ENCODE peak calls at places on chromosome 19, in ten cellular contexts. M is cardiac fibroblast, X is IMR-90, K is ovary, I is astrocyte, Z is bronchial epithelial cell, B is body of pancreas, D is mucosa of descending colon, Y is fibroblast of the aortic adventitia, N is mammary epithelial cell. F is an unnamed sample.

GRCh38 chr19:28292822-28293500 is 920.0 kb downstream of the UQCRFS1 start:
- DNase-seq in N (peak), K (no peak), Z (no peak), D (no peak), B (no peak), X (no peak), M (no peak), Y (no peak), I (no peak), F (no peak)

GRCh38 chr19:45729774-45730388 is 815 bp downstream of the FBXO46 start:
- DNase-seq in I (no peak), K (no peak), X (no peak), B (peak), Z (peak), D (no peak), N (peak), M (peak), Y (no peak), F (peak)

GRCh38 chr19:45782820-45783785 is 813 bp upstream of the DMPK start:
- DNase-seq in D (no peak), M (peak), I (peak), N (peak), K (peak), Z (no peak), X (peak), Y (peak), B (no peak), F (peak)

GRCh38 chr19:23571175-23571574 is 115.8 kb downstream of the ZNF675 start:
- DNase-seq in I (no peak), M (no peak), X (no peak), N (no peak), K (no peak), Z (no peak), Y (no peak), B (no peak), D (no peak), F (no peak)

GRCh38 chr19:47778089-47778953 is at the start of gene SELENOW:
- DNase-seq in K (peak), Z (peak), Y (peak), N (peak), I (peak), B (peak), D (peak), M (peak), X (peak), F (peak)

GRCh38 chr19:33050110-33050509 is 14.6 kb downstream of the RHPN2 start:
- DNase-seq in K (no peak), X (no peak), Y (no peak), M (no peak), Z (no peak), B (no peak), N (no peak), D (no peak), I (no peak), F (no peak)

GRCh38 chr19:7897289-7897688 is 6.4 kb upstream of the MAP2K7 start:
- DNase-seq in Y (no peak), X (no peak), Z (no peak), I (no peak), D (no peak), N (no peak), B (no peak), K (no peak), M (no peak), F (no peak)

GRCh38 chr19:43950834-43951626 is at the start of gene ZNF221:
- DNase-seq in B (peak), N (peak), Z (peak), X (peak), M (peak), I (peak), K (peak), D (peak), Y (peak), F (peak)

GRCh38 chr19:1362385-1363257 is 21.1 kb upstream of the NDUFS7 start:
- DNase-seq in X (no peak), Y (no peak), I (no peak), D (no peak), Z (no peak), M (no peak), K (no peak), N (no peak), B (no peak), F (no peak)

GRCh38 chr19:46718157-46718933 is 1.4 kb upstream of the PRKD2 start:
- DNase-seq in B (peak), Z (peak), D (peak), Y (no peak), M (no peak), K (no peak), N (no peak), X (no peak), I (no peak), F (no peak)

GRCh38 chr19:34217952-34218817 is 36.2 kb upstream of the GARRE1 start:
- DNase-seq in Z (peak), M (peak), B (peak), D (peak), X (peak), I (peak), N (peak), K (no peak), Y (peak), F (peak)

GRCh38 chr19:16328824-16329482 is 4.3 kb downstream of the KLF2 start:
- DNase-seq in K (no peak), M (peak), B (no peak), I (no peak), Z (no peak), N (no peak), Y (peak), D (no peak), X (peak), F (peak)

GRCh38 chr19:3120611-3121231 is 15.1 kb upstream of the GNA15 start:
- DNase-seq in X (no peak), B (no peak), D (no peak), K (no peak), Z (no peak), Y (no peak), N (no peak), M (no peak), I (no peak), F (no peak)

GRCh38 chr19:16660763-16661479 is at the start of gene TMEM38A:
- DNase-seq in I (no peak), Z (no peak), K (peak), M (no peak), Y (no peak), D (peak), B (peak), X (no peak), N (peak), F (peak)

GRCh38 chr19:46815833-46816627 is 27.6 kb upstream of the SLC1A5 start:
- DNase-seq in M (no peak), B (no peak), X (no peak), N (no peak), Z (no peak), D (no peak), K (no peak), I (no peak), Y (no peak), F (no peak)

GRCh38 chr19:3575260-3575741 is 2.6 kb downstream of the HMG20B start:
- DNase-seq in X (peak), Z (no peak), N (no peak), M (peak), Y (no peak), I (no peak), D (peak), K (no peak), B (no peak), F (peak)

GRCh38 chr19:10389863-10390262 is 9.5 kb upstream of the TYK2 start:
- DNase-seq in D (no peak), Z (no peak), N (no peak), Y (no peak), I (no peak), X (no peak), K (no peak), B (no peak), M (no peak), F (no peak)

GRCh38 chr19:45187421-45188100 is 9.0 kb downstream of the BLOC1S3 start:
- DNase-seq in B (no peak), Y (no peak), K (no peak), X (no peak), I (no peak), D (no peak), Z (no peak), M (no peak), N (no peak), F (no peak)

GRCh38 chr19:28424041-28424440 is 788.9 kb downstream of the UQCRFS1 start:
- DNase-seq in M (no peak), K (no peak), N (no peak), B (no peak), Z (no peak), I (peak), D (no peak), X (no peak), Y (peak), F (no peak)

GRCh38 chr19:55611300-55611982 is 6.0 kb downstream of the ZNF865 start:
- DNase-seq in K (no peak), X (no peak), D (no peak), M (no peak), Y (no peak), Z (no peak), B (no peak), I (no peak), N (no peak), F (no peak)

GRCh38 chr19:15195381-15195964 is 5.3 kb downstream of the NOTCH3 start:
- DNase-seq in M (peak), X (peak), Y (peak), Z (peak), K (peak), D (peak), N (peak), B (peak), I (peak), F (no peak)

GRCh38 chr19:8069116-8069973 is 16.8 kb downstream of the CCL25 start:
- DNase-seq in N (no peak), B (no peak), X (no peak), M (peak), D (no peak), Y (no peak), I (no peak), K (no peak), Z (no peak), F (peak)

GRCh38 chr19:2478324-2478755 is 2.4 kb downstream of the GADD45B start:
- DNase-seq in M (peak), I (peak), K (no peak), X (peak), D (peak), N (peak), Z (peak), Y (peak), B (peak), F (peak)

GRCh38 chr19:7795555-7796161 is 32.6 kb downstream of the CLEC4M start:
- DNase-seq in Y (peak), X (peak), Z (peak), I (no peak), B (no peak), M (peak), K (no peak), D (no peak), N (no peak), F (no peak)

GRCh38 chr19:2202366-2202765 is 33.8 kb downstream of the PLEKHJ1 start:
- DNase-seq in X (no peak), I (no peak), Y (no peak), B (no peak), N (no peak), D (no peak), M (no peak), K (no peak), Z (no peak), F (no peak)

GRCh38 chr19:507286-508203 is at the start of gene TPGS1:
- DNase-seq in D (peak), Y (peak), Z (no peak), I (no peak), X (peak), B (peak), K (peak), N (peak), M (peak), F (peak)

GRCh38 chr19:58578430-58578925 is 5.3 kb upstream of the MZF1 start:
- DNase-seq in K (peak), Y (no peak), X (no peak), B (no peak), M (no peak), Z (no peak), D (no peak), I (no peak), N (no peak), F (no peak)

GRCh38 chr19:29694669-29695627 is 20.1 kb downstream of the C19orf12 start:
- DNase-seq in B (peak), I (peak), N (peak), M (peak), X (peak), D (peak), K (peak), Z (peak), Y (peak), F (peak)

GRCh38 chr19:48006762-48007161 is 12.3 kb downstream of the ELSPBP1 start:
- DNase-seq in K (no peak), X (no peak), B (no peak), I (no peak), M (peak), N (no peak), Y (no peak), D (no peak), Z (no peak), F (peak)

GRCh38 chr19:56637976-56638555 is 4.9 kb upstream of the SMIM17 start:
- DNase-seq in K (peak), M (peak), Y (peak), I (peak), D (peak), N (peak), Z (peak), B (peak), X (peak), F (peak)

GRCh38 chr19:49641688-49642487 is at the start of gene SCAF1:
- DNase-seq in K (peak), X (peak), B (peak), D (peak), M (peak), Y (peak), I (peak), Z (peak), N (peak), F (peak)

GRCh38 chr19:49643466-49643865 is 1.5 kb downstream of the SCAF1 start:
- DNase-seq in K (no peak), Y (no peak), B (no peak), M (no peak), X (no peak), N (no peak), I (no peak), Z (no peak), D (no peak), F (no peak)

GRCh38 chr19:49639401-49640112 is 386 bp downstream of the RRAS start:
- DNase-seq in X (no peak), Y (no peak), N (no peak), Z (no peak), D (peak), I (no peak), M (peak), B (no peak), K (no peak), F (no peak)

GRCh38 chr19:49640113-49640898 is at the start of gene RRAS:
- DNase-seq in Y (peak), B (peak), I (peak), K (peak), Z (peak), D (peak), X (peak), M (peak), N (peak), F (peak)

GRCh38 chr19:49642488-49643035 is 553 bp downstream of the SCAF1 start:
- DNase-seq in Z (no peak), Y (no peak), I (no peak), X (no peak), B (no peak), K (no peak), N (no peak), D (peak), M (peak), F (no peak)
- H3K4me3 ChIP-seq in Z (peak), Y (peak), I (peak), X (peak), B (peak), K (peak), N (peak), D (peak), M (peak), F (peak)

GRCh38 chr19:5170329-5170745 is 170.3 kb downstream of the PTPRS start:
- DNase-seq in M (no peak), B (no peak), Y (no peak), X (no peak), Z (no peak), D (peak), I (no peak), K (peak), N (no peak), F (no peak)
- TF ChIP-seq CTCF in M (peak), B (peak), Y (peak), X (peak), Z (peak), D (peak), I (peak), K (no peak), N (peak), F (no peak)

DNA sequence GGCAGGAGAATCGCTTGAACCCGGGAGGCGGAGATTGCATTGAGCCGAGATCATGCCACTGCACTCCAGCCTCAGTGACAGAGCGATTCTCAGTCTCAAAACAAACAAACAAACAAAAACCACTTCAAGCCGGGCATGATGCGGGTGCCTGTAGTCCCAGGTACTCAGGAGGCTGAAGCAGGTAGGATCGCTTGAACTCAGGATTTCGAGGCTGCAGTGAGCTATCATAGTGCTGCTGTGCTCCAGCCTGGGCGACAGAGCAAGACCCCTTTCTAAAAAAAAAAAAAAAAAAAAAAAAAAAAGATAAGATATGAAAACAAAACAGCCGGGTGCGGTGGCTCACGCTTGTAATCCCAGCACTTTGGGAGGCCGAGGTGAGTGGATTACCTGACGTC is 12.9 kb downstream of the PPP1R14A start:
- DNase-seq in Z (no peak), N (no peak), I (no peak), M (no peak), K (no peak), Y (no peak), X (no peak), D (no peak), B (no peak), F (no peak)
- H3K4me3 ChIP-seq in Z (no peak), N (no peak), I (no peak), M (no peak), K (no peak), Y (peak), X (no peak), D (no peak), B (no peak), F (peak)

DNA sequence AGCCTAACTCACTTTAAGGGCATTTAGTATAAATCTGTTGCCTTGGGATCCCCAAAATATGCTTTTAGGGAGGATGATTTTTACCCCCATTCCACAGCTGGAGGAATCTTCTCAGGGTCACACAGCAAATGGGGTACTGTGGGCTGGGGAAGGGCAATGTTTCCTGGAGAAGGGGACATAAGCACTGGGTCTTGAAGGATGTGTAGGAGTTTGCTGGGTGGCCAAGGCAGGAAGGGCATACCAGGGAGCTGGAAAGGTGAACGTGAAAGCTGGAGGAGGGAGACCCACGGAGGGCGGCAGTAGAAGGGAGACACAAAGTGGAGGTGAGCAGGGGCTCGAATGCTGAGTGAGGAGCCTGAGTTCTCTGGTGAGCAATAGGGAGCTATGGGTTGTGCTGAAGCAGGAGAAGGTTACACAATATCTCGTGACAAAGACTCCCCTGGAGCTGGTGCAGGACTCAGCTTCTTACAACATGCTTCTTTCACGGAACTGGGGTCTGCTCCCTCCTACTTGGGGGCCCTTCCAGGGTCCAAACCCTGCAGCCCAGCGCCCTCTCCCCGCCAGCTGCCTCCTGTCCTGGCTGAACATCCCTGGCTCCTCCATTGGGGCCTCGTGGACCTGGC is 11.0 kb downstream of the CILP2 start:
- DNase-seq in K (no peak), X (peak), M (peak), I (no peak), N (no peak), Y (no peak), B (no peak), Z (no peak), D (no peak), F (no peak)
- TF ChIP-seq CTCF in K (no peak), X (no peak), M (no peak), I (no peak), N (no peak), Y (no peak), B (no peak), Z (no peak), D (no peak), F (no peak)

DNA sequence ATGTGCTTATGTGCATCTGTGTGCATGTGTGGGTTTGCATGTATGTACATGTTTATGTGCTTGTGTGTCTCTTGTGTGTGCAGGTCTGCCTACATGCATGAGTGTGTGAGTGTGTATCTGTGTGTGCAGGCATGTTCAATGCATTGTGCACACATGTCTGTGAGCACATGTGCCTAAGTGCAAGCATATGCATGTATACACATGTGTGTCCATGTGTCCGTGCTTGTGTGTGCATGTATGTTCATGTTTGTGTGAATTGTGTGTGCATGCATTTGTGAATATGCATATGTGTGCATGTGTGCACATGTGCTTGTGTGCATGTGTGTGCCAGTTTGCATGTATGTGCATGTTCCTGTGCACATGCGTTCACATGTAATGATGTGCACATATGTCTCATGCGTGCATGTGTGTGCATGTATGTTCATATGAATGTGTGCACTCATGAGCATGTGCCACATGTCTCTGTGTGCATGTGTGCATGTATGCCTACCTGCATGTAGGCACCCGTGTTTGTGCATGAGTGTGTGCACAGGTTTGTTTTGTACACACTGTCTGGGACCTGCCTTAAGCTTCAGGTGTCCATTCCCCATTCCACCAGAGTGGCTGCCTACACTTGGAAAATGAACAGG is 32.1 kb upstream of the PTPRS start:
- DNase-seq in X (no peak), M (no peak), I (no peak), K (no peak), B (no peak), Y (no peak), N (no peak), Z (no peak), D (no peak), F (no peak)
- H3K4me3 ChIP-seq in X (no peak), M (no peak), I (no peak), K (no peak), B (no peak), Y (no peak), N (no peak), Z (no peak), D (no peak), F (no peak)

F was measured in testis.